ENCODE peak calls at places on chromosome 12, in ten cellular contexts. C, Y, Z, B, X, I, W, N, L and Q are unnamed samples.

GRCh38 chr12:27330846-27331245 is 1.8 kb upstream of the BMAL2 start:
- DNase-seq in C (no peak), Y (no peak), Z (peak), B (no peak), X (no peak), I (no peak), W (no peak), N (no peak), L (no peak), Q (no peak)

GRCh38 chr12:92145731-92146496 is at the start of gene BTG1:
- DNase-seq in C (peak), Y (peak), Z (peak), B (peak), X (peak), I (peak), W (peak), N (peak), L (peak), Q (peak)

GRCh38 chr12:30753761-30754382 is 879 bp downstream of the CAPRIN2 start:
- DNase-seq in C (no peak), Y (peak), Z (peak), B (no peak), X (peak), I (no peak), W (no peak), N (no peak), L (no peak), Q (peak)

GRCh38 chr12:8697120-8697475 is 693 bp upstream of the RIMKLB start:
- DNase-seq in C (no peak), Y (no peak), Z (peak), B (no peak), X (peak), I (no peak), W (no peak), N (no peak), L (no peak), Q (peak)

GRCh38 chr12:130715996-130716917 is at the start of gene RIMBP2:
- DNase-seq in C (peak), Y (no peak), Z (peak), B (no peak), X (no peak), I (no peak), W (peak), N (no peak), L (no peak), Q (peak)

GRCh38 chr12:132441871-132442863 is 47.8 kb upstream of the FBRSL1 start:
- DNase-seq in C (no peak), Y (no peak), Z (no peak), B (no peak), X (no peak), I (no peak), W (no peak), N (no peak), L (no peak), Q (no peak)

GRCh38 chr12:126418357-126418756 is 1353.1 kb downstream of the AACS start:
- DNase-seq in C (no peak), Y (no peak), Z (no peak), B (no peak), X (no peak), I (no peak), W (no peak), N (no peak), L (no peak), Q (no peak)

GRCh38 chr12:108768591-108769500 is 37.5 kb upstream of the CORO1C start:
- DNase-seq in C (peak), Y (no peak), Z (no peak), B (no peak), X (peak), I (no peak), W (no peak), N (peak), L (no peak), Q (no peak)

GRCh38 chr12:15497621-15498285 is 175.4 kb downstream of the PTPRO start:
- DNase-seq in C (no peak), Y (no peak), Z (no peak), B (no peak), X (no peak), I (no peak), W (no peak), N (no peak), L (no peak), Q (no peak)

GRCh38 chr12:39314547-39314946 is 128.4 kb downstream of the KIF21A start:
- DNase-seq in C (no peak), Y (no peak), Z (no peak), B (no peak), X (no peak), I (no peak), W (no peak), N (no peak), L (no peak), Q (no peak)

GRCh38 chr12:88298761-88299242 is 156.7 kb downstream of the TMTC3 start:
- DNase-seq in C (no peak), Y (no peak), Z (peak), B (no peak), X (no peak), I (no peak), W (no peak), N (no peak), L (no peak), Q (peak)

GRCh38 chr12:1812650-1813302 is 7.6 kb upstream of the LRTM2 start:
- DNase-seq in C (no peak), Y (no peak), Z (peak), B (no peak), X (peak), I (no peak), W (no peak), N (no peak), L (no peak), Q (peak)

GRCh38 chr12:119423285-119423684 is 88.8 kb downstream of the CCDC60 start:
- DNase-seq in C (peak), Y (no peak), Z (no peak), B (no peak), X (no peak), I (no peak), W (no peak), N (no peak), L (no peak), Q (no peak)

GRCh38 chr12:59080101-59080500 is 159.8 kb upstream of the LRIG3 start:
- DNase-seq in C (no peak), Y (no peak), Z (no peak), B (no peak), X (no peak), I (no peak), W (no peak), N (no peak), L (no peak), Q (no peak)

GRCh38 chr12:113161415-113162016 is 12.0 kb downstream of the CFAP73 start:
- DNase-seq in C (peak), Y (no peak), Z (no peak), B (no peak), X (no peak), I (no peak), W (peak), N (no peak), L (no peak), Q (no peak)

GRCh38 chr12:53267309-53268008 is 640 bp upstream of the ESPL1 start:
- DNase-seq in C (no peak), Y (no peak), Z (no peak), B (no peak), X (no peak), I (no peak), W (no peak), N (no peak), L (no peak), Q (no peak)